ENCODE peak calls at places on chromosomes 7 and 10, in six cellular contexts. Q, G, C, S, W and P are unnamed samples.

GRCh38 chr7:46386428-46387399 is 465.6 kb upstream of the IGFBP3 start:
- DNase-seq in Q (no peak), G (no peak), C (no peak), S (no peak), W (peak; percentile 58), P (peak; percentile 29)

GRCh38 chr10:71383972-71384687 is 12.6 kb upstream of the CDH23 start:
- DNase-seq in Q (peak; percentile 73), G (peak; percentile 91), C (peak; percentile 73), S (peak; percentile 63), W (peak; percentile 30), P (peak; percentile 53)

GRCh38 chr10:30819306-30820190 is 190.0 kb upstream of the LYZL2 start:
- DNase-seq in Q (no peak), G (no peak), C (no peak), S (no peak), W (peak; percentile 87), P (no peak)

GRCh38 chr7:101521430-101521925 is 107.6 kb downstream of the MYL10 start:
- DNase-seq in Q (no peak), G (no peak), C (no peak), S (no peak), W (no peak), P (no peak)

GRCh38 chr10:77601488-77601887 is 36.1 kb downstream of the KCNMA1 start:
- DNase-seq in Q (no peak), G (no peak), C (no peak), S (no peak), W (no peak), P (no peak)

GRCh38 chr7:157501576-157501975 is 164.8 kb downstream of the DNAJB6 start:
- DNase-seq in Q (no peak), G (peak; percentile 45), C (no peak), S (peak; percentile 19), W (no peak), P (no peak)

GRCh38 chr10:46094931-46095755 is 49.1 kb upstream of the MSMB start:
- DNase-seq in Q (no peak), G (no peak), C (no peak), S (no peak), W (no peak), P (no peak)

GRCh38 chr7:122803323-122803722 is 82.9 kb downstream of the CADPS2 start:
- DNase-seq in Q (no peak), G (no peak), C (no peak), S (no peak), W (peak; percentile 32), P (peak; percentile 47)

GRCh38 chr10:24849051-24849450 is 103.4 kb downstream of the PRTFDC1 start:
- DNase-seq in Q (no peak), G (no peak), C (no peak), S (no peak), W (no peak), P (no peak)

GRCh38 chr7:89183726-89184125 is 388.2 kb upstream of the TEX47 start:
- DNase-seq in Q (no peak), G (no peak), C (no peak), S (no peak), W (no peak), P (peak; percentile 6)

GRCh38 chr7:93146036-93146435 is 2.1 kb downstream of the SAMD9L start:
- DNase-seq in Q (no peak), G (no peak), C (no peak), S (no peak), W (no peak), P (peak; percentile 13)

GRCh38 chr10:84256510-84257342 is 11.9 kb downstream of the RGR start:
- DNase-seq in Q (peak; percentile 40), G (peak; percentile 82), C (peak; percentile 34), S (peak; percentile 20), W (peak; percentile 44), P (no peak)

GRCh38 chr10:88810196-88810961 is 7.8 kb downstream of the LIPM start:
- DNase-seq in Q (no peak), G (no peak), C (no peak), S (peak; percentile 16), W (peak; percentile 78), P (peak; percentile 52)

GRCh38 chr7:6419310-6419773 is 28.4 kb downstream of the DAGLB start:
- DNase-seq in Q (peak; percentile 82), G (peak; percentile 74), C (no peak), S (no peak), W (no peak), P (peak; percentile 94)

GRCh38 chr10:133117688-133118071 is 30.0 kb downstream of the ADGRA1 start:
- DNase-seq in Q (no peak), G (no peak), C (no peak), S (no peak), W (no peak), P (no peak)

GRCh38 chr7:42932861-42933591 is 850 bp downstream of the MRPL32 start:
- DNase-seq in Q (no peak), G (no peak), C (no peak), S (no peak), W (peak; percentile 43), P (peak; percentile 48)

GRCh38 chr7:36153571-36154097 is 580 bp downstream of the EEPD1 start:
- DNase-seq in Q (peak; percentile 56), G (peak; percentile 87), C (peak; percentile 52), S (peak; percentile 5), W (no peak), P (no peak)

GRCh38 chr10:86486856-86487255 is 34.7 kb downstream of the WAPL start:
- DNase-seq in Q (no peak), G (no peak), C (no peak), S (no peak), W (no peak), P (no peak)

GRCh38 chr10:44063686-44064085 is 321.2 kb downstream of the CXCL12 start:
- DNase-seq in Q (no peak), G (no peak), C (no peak), S (no peak), W (no peak), P (no peak)

GRCh38 chr10:92692085-92692671 is 2.4 kb downstream of the HHEX start:
- DNase-seq in Q (peak; percentile 50), G (no peak), C (no peak), S (no peak), W (no peak), P (no peak)

GRCh38 chr10:108000365-108000764 is 835.9 kb upstream of the SORCS1 start:
- DNase-seq in Q (no peak), G (no peak), C (no peak), S (no peak), W (no peak), P (no peak)